ENCODE peak calls at places on chromosome 1, in eight cellular contexts. D is NCI-H1092 treated with DMSO at 0.1 percent for 48 hours, A is HT1080, R is sigmoid colon, K is DMS53, L is anterior cingulate cortex, O is DND-41, M is left colon. Y is an unnamed sample.

GRCh38 chr1:154353460-154353904 is 28.2 kb downstream of the ATP8B2 start:
- DNase-seq in D (no peak), A (no peak), R (no peak), K (peak), L (no peak), O (no peak), M (no peak), Y (no peak)

GRCh38 chr1:153962088-153963029 is 978 bp downstream of the SLC39A1 start:
- DNase-seq in D (no peak), A (peak), R (peak), K (peak), L (no peak), O (no peak), M (peak), Y (no peak)

GRCh38 chr1:182084487-182085316 is 23.2 kb upstream of the ZNF648 start:
- DNase-seq in D (peak), A (peak), R (peak), K (peak), L (peak), O (peak), M (peak), Y (peak)

GRCh38 chr1:79082233-79082632 is 75.7 kb upstream of the ADGRL4 start:
- DNase-seq in D (no peak), A (no peak), R (no peak), K (no peak), L (no peak), O (no peak), M (no peak), Y (no peak)

GRCh38 chr1:20956272-20956671 is 169.2 kb upstream of the HP1BP3 start:
- DNase-seq in D (no peak), A (no peak), R (no peak), K (no peak), L (no peak), O (no peak), M (no peak), Y (no peak)

GRCh38 chr1:69915347-69915746 is 290.0 kb downstream of the LRRC40 start:
- DNase-seq in D (no peak), A (no peak), R (no peak), K (no peak), L (no peak), O (no peak), M (no peak), Y (no peak)

GRCh38 chr1:4177425-4178150 is 277.5 kb upstream of the C1orf174 start:
- DNase-seq in D (no peak), A (no peak), R (peak), K (no peak), L (no peak), O (no peak), M (no peak), Y (no peak)

GRCh38 chr1:4309676-4310320 is 344.6 kb upstream of the AJAP1 start:
- DNase-seq in D (no peak), A (no peak), R (no peak), K (no peak), L (no peak), O (no peak), M (no peak), Y (no peak)

GRCh38 chr1:167836197-167836596 is 77.7 kb downstream of the ADCY10 start:
- DNase-seq in D (no peak), A (no peak), R (no peak), K (no peak), L (no peak), O (no peak), M (no peak), Y (no peak)

GRCh38 chr1:145892486-145893087 is 6.9 kb upstream of the ANKRD35 start:
- DNase-seq in D (no peak), A (no peak), R (no peak), K (no peak), L (no peak), O (no peak), M (no peak), Y (no peak)

GRCh38 chr1:30419246-30419720 is 304.1 kb downstream of the MATN1 start:
- DNase-seq in D (no peak), A (no peak), R (peak), K (no peak), L (no peak), O (no peak), M (no peak), Y (no peak)

GRCh38 chr1:183090386-183091006 is 67.3 kb downstream of the LAMC1 start:
- DNase-seq in D (no peak), A (no peak), R (peak), K (peak), L (no peak), O (no peak), M (peak), Y (peak)

Y was measured in sciatic nerve.